ENCODE peak calls at places on chromosome 1, in five cellular contexts. P is GM12892, Z is H1, C is GM12878, K is HepG2. U is an unnamed sample.

GRCh38 chr1:1080122-1080753 is 6.1 kb upstream of the RNF223 start:
- DNase-seq in C (no peak), Z (peak; percentile 90), P (peak; percentile 71), K (peak; percentile 45), U (peak; percentile 79)

GRCh38 chr1:61227857-61228557 is 145.6 kb downstream of the NFIA start:
- DNase-seq in K (no peak), Z (no peak), C (no peak), P (no peak), U (no peak)

GRCh38 chr1:54245501-54245900 is 45.5 kb downstream of the MRPL37 start:
- DNase-seq in Z (no peak), C (no peak), K (no peak), P (no peak), U (no peak)

GRCh38 chr1:56061824-56062223 is 517.5 kb downstream of the PLPP3 start:
- DNase-seq in P (no peak), Z (no peak), K (no peak), C (peak; percentile 25), U (no peak)

GRCh38 chr1:234746798-234747196 is 136.8 kb upstream of the IRF2BP2 start:
- DNase-seq in K (no peak), P (no peak), Z (no peak), C (no peak), U (no peak)

GRCh38 chr1:225880210-225880584 is 2.0 kb downstream of the TMEM63A start:
- DNase-seq in K (no peak), Z (no peak), P (no peak), C (no peak), U (no peak)

GRCh38 chr1:9047019-9047418 is 20.8 kb upstream of the SLC2A7 start:
- DNase-seq in K (no peak), P (no peak), C (no peak), Z (no peak), U (no peak)

GRCh38 chr1:46725736-46726108 is 6.8 kb upstream of the EFCAB14 start:
- DNase-seq in C (no peak), Z (no peak), K (peak; percentile 19), P (no peak), U (no peak)

GRCh38 chr1:212467843-212468482 is 35.2 kb downstream of the NENF start:
- DNase-seq in C (no peak), K (no peak), Z (no peak), P (no peak), U (peak; percentile 34)

GRCh38 chr1:69982992-69983391 is 222.4 kb downstream of the LRRC40 start:
- DNase-seq in K (no peak), P (no peak), C (no peak), Z (no peak), U (no peak)

GRCh38 chr1:204112876-204113730 is 38.7 kb downstream of the ETNK2 start:
- DNase-seq in Z (no peak), P (no peak), C (no peak), K (no peak), U (no peak)

GRCh38 chr1:17220287-17220686 is 15.4 kb downstream of the PADI1 start:
- DNase-seq in P (no peak), K (no peak), Z (no peak), C (no peak), U (no peak)

GRCh38 chr1:23555225-23555801 is 4.0 kb downstream of the ID3 start:
- DNase-seq in P (no peak), K (no peak), C (no peak), Z (no peak), U (no peak)

GRCh38 chr1:25544819-25545218 is 1.4 kb downstream of the LDLRAP1 start:
- DNase-seq in C (no peak), K (no peak), P (no peak), Z (no peak), U (no peak)

GRCh38 chr1:66532798-66533783 is 862 bp upstream of the SGIP1 start:
- DNase-seq in P (no peak), K (no peak), Z (peak; percentile 62), C (no peak), U (no peak)

GRCh38 chr1:19338323-19338762 is 26.2 kb downstream of the SLC66A1 start:
- DNase-seq in Z (peak; percentile 84), C (no peak), K (peak; percentile 83), P (no peak), U (no peak)

GRCh38 chr1:71462247-71462646 is 381.4 kb upstream of the ZRANB2 start:
- DNase-seq in K (no peak), C (no peak), Z (peak; percentile 64), P (no peak), U (no peak)

GRCh38 chr1:209805875-209806760 is at the start of gene IRF6:
- DNase-seq in K (no peak), P (peak; percentile 69), C (no peak), Z (peak; percentile 98), U (peak; percentile 72)
- TF ChIP-seq POLR2A in K (no peak), P (no peak), C (no peak), Z (peak; percentile 81), U (no peak)

GRCh38 chr1:236303675-236304074 is 21.9 kb upstream of the ERO1B start:
- DNase-seq in P (peak; percentile 30), Z (no peak), K (no peak), C (peak; percentile 30), U (no peak)
- TF ChIP-seq TAF1 in P (no peak), Z (no peak), K (no peak), C (no peak), U (no peak)

DNA sequence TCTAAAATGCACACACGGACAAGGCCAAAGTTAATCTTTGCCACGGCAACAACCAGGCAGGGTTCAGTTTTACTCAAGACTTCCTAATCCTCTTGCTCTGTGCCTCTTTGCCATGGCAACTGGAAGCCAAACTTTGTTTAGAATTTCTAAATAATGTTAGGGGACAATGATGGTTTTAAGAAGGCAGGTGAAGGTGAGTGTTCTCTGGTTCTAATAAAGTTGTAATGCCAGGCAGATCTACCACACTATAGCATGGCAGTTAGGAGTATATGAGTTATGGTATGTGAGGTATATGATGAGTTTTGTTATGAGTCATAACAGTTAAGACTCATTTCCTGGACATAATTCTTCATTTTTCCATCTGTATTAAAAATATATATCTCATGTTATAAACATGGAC is 2.7 kb downstream of the PTPRC start:
- DNase-seq in K (no peak), C (no peak), Z (no peak), P (no peak), U (no peak)
- TF ChIP-seq POLR2A in K (no peak), C (no peak), Z (no peak), P (peak; percentile 45), U (no peak)

GRCh38 chr1:158002022-158002629 is 8.7 kb downstream of the KIRREL1 start:
- DNase-seq in K (no peak), Z (no peak), C (no peak), P (no peak), U (no peak)

GRCh38 chr1:158005249-158005648 is 11.8 kb downstream of the KIRREL1 start:
- DNase-seq in Z (no peak), P (no peak), C (no peak), K (no peak), U (no peak)

GRCh38 chr1:158007180-158007579 is 13.7 kb downstream of the KIRREL1 start:
- DNase-seq in Z (no peak), C (no peak), P (no peak), K (no peak), U (no peak)

GRCh38 chr1:158002630-158003408 is 9.4 kb downstream of the KIRREL1 start:
- DNase-seq in P (no peak), Z (no peak), C (no peak), K (no peak), U (no peak)

GRCh38 chr1:158003409-158003805 is 10.0 kb downstream of the KIRREL1 start:
- DNase-seq in Z (no peak), K (no peak), P (no peak), C (no peak), U (no peak)
- TF ChIP-seq TAF1 in Z (no peak), K (no peak), P (no peak), C (no peak), U (no peak)

DNA sequence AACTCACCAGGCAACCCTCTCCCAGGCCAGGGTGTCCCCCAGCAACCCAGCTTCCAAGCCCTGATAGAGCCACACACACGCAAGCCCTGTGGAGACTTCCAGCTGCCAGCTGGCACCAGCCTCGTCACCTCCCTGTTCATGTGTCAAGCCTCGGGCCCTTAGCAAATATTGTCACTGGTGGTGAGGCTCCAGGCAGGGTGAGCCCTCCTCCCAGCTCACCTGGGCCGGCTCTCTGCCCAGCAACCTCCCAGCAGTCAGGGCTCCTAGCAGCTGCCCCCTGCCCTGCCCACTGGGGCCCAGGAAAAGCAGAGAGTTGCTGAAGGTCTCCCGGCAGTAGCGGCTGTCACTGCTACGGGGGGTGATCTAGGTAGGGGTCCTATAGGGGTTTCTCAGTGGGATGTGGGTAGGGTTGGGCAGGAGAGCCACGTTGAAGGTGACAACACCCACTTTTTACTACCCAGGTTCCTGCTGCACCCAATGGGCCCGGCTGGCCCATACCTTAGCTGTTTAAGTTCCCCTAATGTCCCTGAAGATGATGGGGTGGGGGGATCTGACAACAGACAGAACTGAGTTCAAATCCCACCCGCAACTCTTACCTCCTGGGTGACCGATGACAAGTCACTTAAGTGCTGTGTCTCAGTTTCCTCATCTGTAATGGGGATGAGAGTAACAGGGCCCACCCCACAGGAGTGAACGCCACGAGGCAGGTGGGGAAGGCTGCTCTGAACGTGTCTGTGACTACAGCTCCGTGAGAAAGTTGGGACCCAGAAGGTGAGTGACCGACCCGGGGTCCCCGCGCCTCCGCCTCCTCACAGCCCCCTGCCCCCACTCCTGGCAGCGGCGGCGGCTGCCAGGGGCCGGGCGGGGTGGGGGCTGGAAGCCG is 678 bp downstream of the TTC39A start:
- DNase-seq in P (no peak), K (no peak), Z (no peak), C (no peak), U (no peak)
- TF ChIP-seq POLR2A in P (no peak), K (no peak), Z (no peak), C (no peak), U (no peak)

DNA sequence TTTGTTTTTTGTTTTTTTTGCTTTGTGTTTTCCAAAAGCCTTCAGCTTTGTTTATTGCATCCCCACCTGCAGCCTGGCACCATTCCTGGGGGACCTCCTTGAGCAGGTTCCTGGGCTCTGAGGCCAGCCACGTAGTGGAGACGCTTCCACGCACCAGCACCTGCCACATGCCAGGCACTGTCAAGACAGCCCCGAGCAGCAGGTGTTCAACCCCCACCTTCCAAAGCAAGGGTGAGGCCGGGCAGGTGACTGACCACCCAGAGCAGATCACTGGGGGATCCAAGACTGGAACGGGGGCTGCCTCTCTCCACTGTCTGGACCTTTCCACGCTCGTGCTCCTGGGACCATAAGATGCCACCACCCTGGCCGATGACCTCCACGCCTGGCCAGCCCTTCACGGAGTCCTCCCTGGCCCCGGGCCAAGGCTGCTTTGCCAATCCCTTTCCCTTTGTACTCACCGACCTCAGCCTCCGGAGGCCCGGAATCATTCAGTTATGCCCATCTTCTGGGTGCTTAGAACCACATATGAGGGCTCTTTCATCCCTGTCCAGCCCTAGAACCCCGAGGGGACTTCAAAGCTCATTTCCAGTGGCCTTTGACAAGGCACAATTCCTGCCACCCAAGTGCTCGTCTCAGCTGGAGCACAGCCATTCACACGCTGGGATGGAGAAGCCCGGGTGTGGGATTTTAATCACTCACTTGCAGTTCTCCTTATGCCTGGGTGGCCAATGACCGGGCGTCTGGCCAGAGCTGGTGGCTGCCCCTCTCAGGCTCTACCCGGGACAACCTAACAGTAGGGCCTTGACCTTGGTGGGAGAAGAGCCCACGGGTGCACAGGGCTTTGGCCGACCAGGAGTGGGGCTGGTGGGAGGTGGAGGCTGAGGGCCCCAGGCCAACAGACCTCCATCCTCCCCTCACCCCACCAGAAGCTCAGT is 330.8 kb downstream of the NPHP4 start:
- DNase-seq in Z (no peak), K (no peak), C (no peak), P (no peak), U (no peak)
- TF ChIP-seq TAF1 in Z (no peak), K (no peak), C (no peak), P (no peak), U (no peak)

GRCh38 chr1:209428241-209428921 is 155.1 kb upstream of the CAMK1G start:
- DNase-seq in K (no peak), Z (peak; percentile 62), C (no peak), P (no peak), U (no peak)
- TF ChIP-seq POLR2A in K (no peak), Z (no peak), C (no peak), P (no peak), U (no peak)

U was measured in GM12891.